ENCODE peak calls at places on chromosome 14, in four cellular contexts. One of them, this sample, is unnamed.

GRCh38 chr14:81625343-81625742 is 91.7 kb upstream of the SEL1L start:
- DNase-seq in RPMI8226: peak
- DNase-seq in IMR-90: no peak
- DNase-seq in ovary: no peak
- DNase-seq in this sample: no peak

GRCh38 chr14:103224996-103225874 is 102.0 kb downstream of the TNFAIP2 start:
- DNase-seq in RPMI8226: no peak
- DNase-seq in IMR-90: peak
- DNase-seq in ovary: no peak
- DNase-seq in this sample: no peak

GRCh38 chr14:68658029-68658509 is 134.8 kb downstream of the ZFP36L1 start:
- DNase-seq in IMR-90: no peak
- DNase-seq in RPMI8226: no peak
- DNase-seq in ovary: peak
- DNase-seq in this sample: no peak

GRCh38 chr14:71749613-71750238 is 182.5 kb upstream of the RGS6 start:
- DNase-seq in RPMI8226: no peak
- DNase-seq in ovary: no peak
- DNase-seq in IMR-90: no peak
- DNase-seq in this sample: no peak

GRCh38 chr14:61662437-61663311 is 32.6 kb upstream of the HIF1A start:
- DNase-seq in IMR-90: peak
- DNase-seq in RPMI8226: peak
- DNase-seq in ovary: no peak
- DNase-seq in this sample: no peak

GRCh38 chr14:90508536-90509254 is 111.9 kb downstream of the CALM1 start:
- DNase-seq in RPMI8226: peak
- DNase-seq in ovary: no peak
- DNase-seq in IMR-90: no peak
- DNase-seq in this sample: no peak

GRCh38 chr14:83883732-83884131 is 1646.2 kb upstream of the FLRT2 start:
- DNase-seq in RPMI8226: no peak
- DNase-seq in ovary: no peak
- DNase-seq in IMR-90: no peak
- DNase-seq in this sample: no peak

GRCh38 chr14:57755018-57755521 is 110.8 kb downstream of the SLC35F4 start:
- DNase-seq in ovary: no peak
- DNase-seq in IMR-90: no peak
- DNase-seq in RPMI8226: no peak
- DNase-seq in this sample: no peak

GRCh38 chr14:34018564-34019244 is 67.8 kb upstream of the EGLN3 start:
- DNase-seq in ovary: peak
- DNase-seq in RPMI8226: peak
- DNase-seq in IMR-90: no peak
- DNase-seq in this sample: peak

GRCh38 chr14:75417674-75418073 is 10.1 kb upstream of the JDP2 start:
- DNase-seq in ovary: no peak
- DNase-seq in RPMI8226: no peak
- DNase-seq in IMR-90: peak
- DNase-seq in this sample: no peak

GRCh38 chr14:64753374-64753773 is 49.1 kb downstream of the PLEKHG3 start:
- DNase-seq in ovary: no peak
- DNase-seq in RPMI8226: no peak
- DNase-seq in IMR-90: no peak
- DNase-seq in this sample: no peak

GRCh38 chr14:101553393-101553792 is 7.9 kb upstream of the DIO3 start:
- DNase-seq in ovary: no peak
- DNase-seq in IMR-90: no peak
- DNase-seq in RPMI8226: no peak
- DNase-seq in this sample: no peak

This sample was measured in heart left ventricle.